ENCODE peak calls at places on chromosomes 2 and 18, in eight cellular contexts. F is tibial artery, V is coronary artery, K is neural crest cell, R is left lung, G is uterus, H is heart left ventricle, P is heart right ventricle. Z is an unnamed sample.

GRCh38 chr2:649461-650342 is 27.5 kb downstream of the TMEM18 start:
- DNase-seq in V (peak; percentile 69), R (no peak), F (no peak), H (no peak), G (no peak), K (no peak), P (no peak), Z (no peak)

GRCh38 chr18:39946623-39947061 is 2008.4 kb upstream of the PIK3C3 start:
- DNase-seq in F (no peak), R (peak; percentile 32), H (no peak), V (no peak), G (no peak), K (no peak), P (no peak), Z (peak; percentile 61)

GRCh38 chr2:216023055-216023648 is 9.8 kb upstream of the MREG start:
- DNase-seq in F (no peak), G (no peak), R (no peak), P (no peak), V (no peak), K (peak; percentile 36), H (no peak), Z (peak; percentile 30)

GRCh38 chr2:105329561-105330495 is at the start of gene TGFBRAP1:
- DNase-seq in P (peak; percentile 60), H (peak; percentile 58), V (peak; percentile 77), G (peak; percentile 48), K (peak; percentile 36), F (peak; percentile 71), R (no peak), Z (peak; percentile 56)

GRCh38 chr2:164479460-164479859 is 141.8 kb downstream of the GRB14 start:
- DNase-seq in P (no peak), R (no peak), G (no peak), H (peak; percentile 15), F (no peak), V (no peak), K (peak; percentile 30), Z (no peak)

GRCh38 chr2:231512222-231512621 is 18.0 kb downstream of the NMUR1 start:
- DNase-seq in V (peak; percentile 70), H (no peak), R (no peak), P (no peak), F (peak; percentile 43), G (no peak), K (peak; percentile 23), Z (no peak)

GRCh38 chr2:162057426-162057825 is 16.6 kb downstream of the DPP4 start:
- DNase-seq in F (no peak), H (no peak), P (no peak), R (no peak), V (no peak), G (no peak), K (no peak), Z (no peak)

GRCh38 chr2:176554107-176555048 is 285.1 kb downstream of the MTX2 start:
- DNase-seq in G (peak; percentile 38), K (peak; percentile 10), F (no peak), P (peak; percentile 11), R (no peak), H (peak; percentile 32), V (no peak), Z (peak; percentile 39)

GRCh38 chr18:58861853-58862252 is 2.8 kb upstream of the ZNF532 start:
- DNase-seq in H (no peak), F (no peak), K (no peak), G (no peak), V (no peak), R (no peak), P (no peak), Z (no peak)

GRCh38 chr2:220000080-220000479 is 372.6 kb downstream of the SLC4A3 start:
- DNase-seq in R (no peak), K (no peak), F (no peak), H (no peak), G (no peak), V (no peak), P (no peak), Z (no peak)

GRCh38 chr18:21901423-21901822 is 160.8 kb downstream of the MIB1 start:
- DNase-seq in R (no peak), V (no peak), P (no peak), F (no peak), K (no peak), H (no peak), G (no peak), Z (no peak)

GRCh38 chr18:79769698-79770500 is 27.8 kb upstream of the KCNG2 start:
- DNase-seq in K (no peak), H (no peak), P (no peak), G (no peak), V (no peak), F (peak; percentile 28), R (peak; percentile 22), Z (no peak)

GRCh38 chr2:66441651-66442365 is 6.9 kb downstream of the MEIS1 start:
- DNase-seq in F (no peak), G (no peak), K (no peak), V (no peak), P (no peak), H (no peak), R (no peak), Z (no peak)

GRCh38 chr2:86280191-86280667 is 57.2 kb downstream of the REEP1 start:
- DNase-seq in G (no peak), K (no peak), F (no peak), R (no peak), H (no peak), P (no peak), V (no peak), Z (no peak)

GRCh38 chr2:111139637-111140317 is 19.1 kb downstream of the BCL2L11 start:
- DNase-seq in R (no peak), K (no peak), H (no peak), V (no peak), G (no peak), F (no peak), P (no peak), Z (no peak)

GRCh38 chr18:70128271-70128670 is 77.2 kb downstream of the RTTN start:
- DNase-seq in P (no peak), H (no peak), V (no peak), F (no peak), R (no peak), K (no peak), G (no peak), Z (no peak)

GRCh38 chr2:96952016-96952750 is 34.2 kb downstream of the FAM178B start:
- DNase-seq in P (no peak), R (no peak), K (no peak), H (no peak), F (no peak), V (no peak), G (peak; percentile 40), Z (no peak)

GRCh38 chr18:24491882-24492281 is 31.4 kb downstream of the HRH4 start:
- DNase-seq in G (no peak), P (no peak), H (no peak), R (no peak), K (no peak), V (no peak), F (no peak), Z (no peak)

GRCh38 chr2:3099860-3100234 is 277.8 kb downstream of the EIPR1 start:
- DNase-seq in V (no peak), R (no peak), K (no peak), H (no peak), F (no peak), G (no peak), P (no peak), Z (no peak)

DNA sequence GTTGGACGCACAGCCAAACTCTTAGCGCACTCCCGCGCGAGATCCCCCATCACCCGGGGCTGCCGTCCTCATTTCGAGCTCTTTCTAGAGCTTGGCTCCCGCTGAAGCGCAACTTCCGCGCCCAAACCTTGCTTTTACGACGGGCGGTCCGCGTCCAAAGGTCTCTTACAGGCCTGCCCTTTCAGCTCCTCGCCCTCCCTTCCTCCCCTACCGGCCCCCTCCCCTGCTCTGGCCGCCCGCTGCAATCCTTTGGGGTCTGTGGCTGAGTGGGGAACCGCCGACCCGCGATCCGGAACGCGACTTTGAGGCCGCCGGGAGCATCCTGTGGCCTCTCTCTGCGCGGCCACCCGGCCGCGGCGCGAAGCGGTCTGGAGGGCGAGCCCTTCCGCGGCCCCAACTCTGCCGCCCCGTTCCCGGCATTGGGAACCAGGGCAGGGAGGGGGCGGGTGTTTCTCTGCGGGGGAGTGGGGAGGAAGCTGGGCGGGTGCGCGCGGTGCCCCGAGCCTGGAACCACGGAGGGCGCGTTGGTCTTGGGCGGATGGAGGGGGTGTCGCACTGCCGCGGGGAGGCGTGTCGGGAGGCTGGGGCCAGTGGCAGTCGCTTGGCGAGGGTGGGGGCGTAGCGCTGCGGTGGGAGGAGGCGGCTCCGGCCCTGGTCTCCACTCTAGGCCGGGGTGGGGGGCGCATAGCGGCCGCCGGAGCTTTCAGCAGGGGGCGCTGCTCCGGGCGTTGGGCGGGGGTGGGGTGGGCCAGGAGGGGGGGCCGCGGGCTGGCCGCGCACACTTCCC is at the start of gene GDF7:
- DNase-seq in K (no peak), G (peak; percentile 77), V (no peak), R (no peak), H (peak; percentile 62), P (peak; percentile 34), F (peak; percentile 93), Z (no peak)
- TF ChIP-seq CTCF in K (peak; percentile 51), G (peak; percentile 51), V (peak; percentile 51), R (no peak), H (peak; percentile 13), P (peak; percentile 44), F (peak; percentile 57), Z (no peak)

GRCh38 chr2:27071277-27071989 is at the start of gene OST4:
- DNase-seq in P (peak; percentile 95), F (peak; percentile 97), K (peak; percentile 84), G (peak; percentile 95), R (peak; percentile 95), H (peak; percentile 95), V (peak; percentile 96), Z (peak; percentile 96)
- TF ChIP-seq CTCF in P (no peak), F (no peak), K (no peak), G (no peak), R (no peak), H (no peak), V (no peak), Z (no peak)

GRCh38 chr2:27087823-27088410 is 1.3 kb downstream of the KHK start:
- DNase-seq in P (no peak), F (no peak), K (no peak), R (peak; percentile 15), V (no peak), G (no peak), H (no peak), Z (no peak)

GRCh38 chr2:27086090-27086721 is 366 bp upstream of the KHK start:
- DNase-seq in K (peak; percentile 100), F (peak; percentile 97), P (peak; percentile 97), R (peak; percentile 95), V (peak; percentile 96), H (peak; percentile 95), G (peak; percentile 98), Z (peak; percentile 93)

GRCh38 chr2:27085670-27086089 is 892 bp upstream of the KHK start:
- DNase-seq in G (peak; percentile 80), K (peak; percentile 43), R (peak; percentile 85), P (peak; percentile 83), V (peak; percentile 91), H (peak; percentile 81), F (peak; percentile 94), Z (peak; percentile 78)

GRCh38 chr2:27085062-27085669 is 1.4 kb upstream of the KHK start:
- DNase-seq in H (no peak), G (no peak), K (no peak), P (no peak), R (no peak), F (no peak), V (no peak), Z (no peak)

GRCh38 chr2:27086722-27087446 is at the start of gene KHK:
- DNase-seq in H (peak; percentile 51), K (peak; percentile 25), V (peak; percentile 83), G (peak; percentile 66), R (peak; percentile 67), P (peak; percentile 65), F (peak; percentile 81), Z (peak; percentile 80)
- TF ChIP-seq CTCF in H (no peak), K (no peak), V (no peak), G (no peak), R (peak; percentile 53), P (no peak), F (no peak), Z (no peak)

GRCh38 chr2:16774980-16775963 is 109.6 kb upstream of the CYRIA start:
- DNase-seq in R (no peak), G (no peak), H (no peak), P (no peak), F (no peak), V (no peak), K (no peak), Z (no peak)
- TF ChIP-seq CTCF in R (no peak), G (no peak), H (no peak), P (no peak), F (no peak), V (no peak), K (peak; percentile 55), Z (no peak)